ENCODE peak calls at places on chromosomes 5 and 9, in six cellular contexts. B is breast epithelium, T is lower leg skin, E is astrocyte of the spinal cord, R is OCI-LY7, Z is GM06990. H is an unnamed sample.

GRCh38 chr5:72280655-72281069 is 39.4 kb downstream of the MRPS27 start:
- DNase-seq in B (no peak), Z (no peak), T (no peak), R (no peak), E (peak; percentile 72), H (no peak)

GRCh38 chr9:137114613-137115393 is at the start of gene DPP7:
- DNase-seq in E (no peak), T (peak; percentile 56), Z (peak; percentile 86), R (peak; percentile 82), B (no peak), H (no peak)

GRCh38 chr5:87899109-87900100 is 369.2 kb downstream of the TMEM161B start:
- DNase-seq in E (peak; percentile 79), R (peak; percentile 64), Z (no peak), B (no peak), T (peak; percentile 66), H (no peak)

GRCh38 chr5:110590187-110590586 is 136.3 kb downstream of the TMEM232 start:
- DNase-seq in T (no peak), E (peak; percentile 17), B (no peak), R (peak; percentile 4), Z (no peak), H (no peak)

GRCh38 chr5:10442581-10442980 is 902 bp downstream of the ROPN1L start:
- DNase-seq in B (no peak), T (no peak), Z (no peak), E (no peak), R (no peak), H (no peak)

GRCh38 chr5:174323878-174324281 is 278.4 kb downstream of the NSG2 start:
- DNase-seq in T (no peak), R (peak; percentile 12), B (no peak), E (peak; percentile 17), Z (peak; percentile 14), H (no peak)

GRCh38 chr9:94945191-94946144 is 219.0 kb downstream of the AOPEP start:
- DNase-seq in E (peak; percentile 86), Z (no peak), R (no peak), B (no peak), T (no peak), H (peak; percentile 72)

GRCh38 chr9:112086627-112087026 is 88.5 kb downstream of the SUSD1 start:
- DNase-seq in R (peak; percentile 12), Z (no peak), T (no peak), E (peak; percentile 40), B (no peak), H (no peak)

GRCh38 chr5:76498328-76498727 is 95.2 kb downstream of the IQGAP2 start:
- DNase-seq in E (no peak), R (no peak), T (no peak), Z (no peak), B (no peak), H (no peak)

GRCh38 chr9:95874303-95874988 is 1.0 kb upstream of the ERCC6L2 start:
- DNase-seq in E (no peak), R (no peak), T (no peak), Z (no peak), B (no peak), H (no peak)

GRCh38 chr5:167653645-167654106 is 637.8 kb upstream of the WWC1 start:
- DNase-seq in Z (no peak), E (peak; percentile 43), B (no peak), R (no peak), T (no peak), H (no peak)

GRCh38 chr5:135833961-135834638 is 363 bp upstream of the SLC25A48 start:
- DNase-seq in E (peak; percentile 22), T (no peak), R (no peak), Z (no peak), B (no peak), H (no peak)

GRCh38 chr9:805151-805550 is 36.3 kb upstream of the DMRT1 start:
- DNase-seq in E (no peak), T (no peak), R (no peak), B (no peak), Z (no peak), H (no peak)

GRCh38 chr5:39158127-39158593 is 61.2 kb downstream of the FYB1 start:
- DNase-seq in R (no peak), Z (no peak), T (peak; percentile 25), E (no peak), B (no peak), H (no peak)

GRCh38 chr9:99049228-99049627 is 55.7 kb upstream of the TGFBR1 start:
- DNase-seq in B (no peak), R (no peak), E (no peak), T (no peak), Z (no peak), H (no peak)

GRCh38 chr5:62268239-62268638 is 37.8 kb upstream of the KIF2A start:
- DNase-seq in T (no peak), Z (no peak), E (no peak), R (no peak), B (no peak), H (peak; percentile 99)

GRCh38 chr5:179410291-179411160 is 65.3 kb upstream of the ADAMTS2 start:
- DNase-seq in R (no peak), T (no peak), B (no peak), Z (no peak), E (no peak), H (no peak)

GRCh38 chr9:136773386-136774044 is 9.2 kb upstream of the LCN15 start:
- DNase-seq in B (no peak), T (no peak), Z (peak; percentile 59), R (peak; percentile 83), E (no peak), H (no peak)

GRCh38 chr5:73154607-73155006 is 18.4 kb upstream of the TMEM174 start:
- DNase-seq in R (no peak), B (no peak), T (no peak), E (no peak), Z (no peak), H (no peak)

GRCh38 chr5:151772029-151772867 is 494 bp downstream of the G3BP1 start:
- DNase-seq in Z (no peak), R (peak; percentile 63), T (peak; percentile 46), E (peak; percentile 24), B (no peak), H (no peak)

DNA sequence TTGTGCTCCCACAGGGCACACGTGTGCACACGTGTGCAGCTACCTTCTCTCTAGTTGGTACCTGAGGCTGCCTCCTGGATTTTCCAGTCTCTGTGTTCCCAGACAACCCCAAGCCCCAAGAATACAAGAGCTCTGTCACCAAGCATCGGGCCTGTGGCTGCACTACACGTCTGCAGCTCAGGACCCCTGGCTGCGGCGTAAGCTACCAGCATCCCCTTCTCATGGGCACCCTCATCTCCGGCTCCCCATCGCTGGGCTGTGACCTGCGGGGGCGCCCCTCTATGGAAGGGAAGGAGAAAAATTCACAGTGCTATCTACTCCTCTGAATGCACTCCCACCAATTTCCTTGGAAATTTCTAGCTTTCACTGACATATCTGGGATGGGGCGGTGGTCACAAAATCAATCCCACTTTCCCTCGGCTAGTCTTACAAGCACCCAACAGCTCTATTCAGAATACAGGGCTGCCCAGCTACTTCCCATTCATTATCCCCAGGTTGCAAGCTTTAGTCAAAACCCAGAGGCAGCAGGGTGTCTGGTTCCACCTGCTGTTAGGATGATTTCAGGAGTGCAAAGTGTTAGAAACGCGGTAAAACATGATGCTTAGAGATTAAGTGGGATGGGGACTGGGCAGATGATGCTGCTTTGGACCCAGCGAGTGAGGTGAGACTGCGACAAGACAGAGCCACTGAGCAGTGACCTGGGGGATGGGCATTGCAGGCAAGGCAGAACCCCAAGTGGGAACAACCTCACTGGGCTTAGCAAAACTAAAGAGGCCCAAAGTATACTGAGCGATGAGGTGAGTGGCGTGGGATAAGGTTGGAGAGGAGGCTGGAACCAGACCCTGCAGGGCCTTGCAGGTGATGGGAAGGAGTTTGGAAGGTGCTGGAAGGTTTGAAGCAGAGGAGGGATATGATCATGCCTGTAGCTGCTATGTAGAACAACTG is 121.7 kb downstream of the KCNIP1 start:
- DNase-seq in B (no peak), Z (no peak), T (no peak), E (no peak), R (no peak), H (no peak)
- TF ChIP-seq CTCF in B (no peak), Z (no peak), T (no peak), E (no peak), R (no peak), H (no peak)

DNA sequence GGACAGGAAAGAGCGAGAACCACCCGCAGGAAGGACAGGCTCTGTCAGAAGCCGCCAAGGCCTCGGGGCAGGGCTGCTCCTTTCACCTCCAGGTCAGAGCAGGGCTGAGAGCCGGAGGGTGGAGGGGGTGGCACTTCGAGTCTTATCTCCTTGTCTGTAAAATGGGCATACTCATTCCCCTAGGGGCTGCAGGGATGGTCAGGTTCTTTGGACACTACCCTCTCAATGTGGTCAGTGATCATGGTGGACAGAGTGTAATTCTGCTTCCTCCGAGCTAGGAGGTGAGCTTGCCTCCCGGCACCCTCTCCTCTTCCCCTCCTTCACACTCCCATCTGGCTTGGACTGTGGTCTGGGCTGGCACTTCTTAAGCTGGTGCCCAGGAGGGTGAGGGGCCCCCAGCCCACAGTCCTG is 39.6 kb downstream of the RGS3 start:
- DNase-seq in B (no peak), T (no peak), Z (no peak), R (no peak), E (no peak), H (no peak)
- H3K4me3 ChIP-seq in B (peak overlapping the region; percentile 40), T (no peak overlapping the region), Z (no peak overlapping the region), R (no peak overlapping the region), E (no peak overlapping the region), H (no peak overlapping the region)

GRCh38 chr5:176153741-176154140 is 84.5 kb upstream of the SIMC1 start:
- DNase-seq in Z (no peak), R (no peak), T (no peak), E (peak; percentile 51), B (no peak), H (no peak)

GRCh38 chr5:176151286-176151685 is 86.9 kb upstream of the SIMC1 start:
- DNase-seq in R (no peak), T (no peak), E (peak; percentile 64), Z (no peak), B (no peak), H (peak; percentile 21)

GRCh38 chr5:176152933-176153317 is 85.3 kb upstream of the SIMC1 start:
- DNase-seq in Z (no peak), B (no peak), T (no peak), R (no peak), E (no peak), H (no peak)

GRCh38 chr5:176154821-176155220 is 83.4 kb upstream of the SIMC1 start:
- DNase-seq in B (no peak), T (no peak), Z (no peak), R (no peak), E (no peak), H (no peak)

GRCh38 chr5:176152191-176152932 is 85.9 kb upstream of the SIMC1 start:
- DNase-seq in R (no peak), B (no peak), Z (no peak), E (peak; percentile 24), T (no peak), H (peak; percentile 56)
- TF ChIP-seq CTCF in R (no peak), B (no peak), Z (no peak), E (no peak), T (no peak), H (no peak)

GRCh38 chr5:102760815-102761214 is 5.7 kb downstream of the PAM start:
- DNase-seq in B (no peak), Z (no peak), E (peak; percentile 43), R (no peak), T (no peak), H (no peak)

GRCh38 chr5:102759700-102760099 is 4.6 kb downstream of the PAM start:
- DNase-seq in E (no peak), R (no peak), Z (no peak), B (no peak), T (no peak), H (no peak)

GRCh38 chr5:102762095-102762534 is 7.0 kb downstream of the PAM start:
- DNase-seq in T (no peak), R (no peak), E (peak; percentile 53), Z (peak; percentile 17), B (no peak), H (no peak)

GRCh38 chr5:102758576-102758975 is 3.5 kb downstream of the PAM start:
- DNase-seq in B (no peak), Z (no peak), R (no peak), T (no peak), E (peak; percentile 56), H (no peak)

GRCh38 chr5:102759289-102759688 is 4.2 kb downstream of the PAM start:
- DNase-seq in E (no peak), B (no peak), Z (no peak), T (no peak), R (no peak), H (no peak)
- H3K4me3 ChIP-seq in E (no peak overlapping the region), B (no peak overlapping the region), Z (no peak overlapping the region), T (no peak overlapping the region), R (no peak overlapping the region), H (no peak overlapping the region)

H was measured in kidney epithelial cell.